ENCODE peak calls at places on chromosomes 6 and 20, in ten cellular contexts. One of them, this sample, is unnamed.

GRCh38 chr20:62918137-62918536 is 8.2 kb downstream of the DIDO1 start:
- DNase-seq in stimulated activated CD8-positive, alpha-beta memory T cell treated with anti-CD3 and anti-CD28 coated beads, Interleukin-12 subunit alpha, Interleukin-12 subunit beta, amount 100 ng/mL, for 4 hours: no peak
- DNase-seq in psoas muscle: no peak
- DNase-seq in left ventricle myocardium superior: no peak
- DNase-seq in cerebellar cortex: no peak
- DNase-seq in CD4-positive, CD25-positive, alpha-beta regulatory T cell: no peak
- DNase-seq in CD8-positive, alpha-beta T cell: no peak
- DNase-seq in WTC11: peak; percentile 5
- DNase-seq in A172: no peak
- DNase-seq in CD4-positive, alpha-beta T cell: no peak
- DNase-seq in this sample: no peak

GRCh38 chr6:142323377-142323776 is 21.6 kb downstream of the ADGRG6 start:
- DNase-seq in stimulated activated CD8-positive, alpha-beta memory T cell treated with anti-CD3 and anti-CD28 coated beads, Interleukin-12 subunit alpha, Interleukin-12 subunit beta, amount 100 ng/mL, for 4 hours: no peak
- DNase-seq in left ventricle myocardium superior: no peak
- DNase-seq in A172: no peak
- DNase-seq in CD4-positive, CD25-positive, alpha-beta regulatory T cell: no peak
- DNase-seq in WTC11: no peak
- DNase-seq in CD8-positive, alpha-beta T cell: no peak
- DNase-seq in psoas muscle: no peak
- DNase-seq in cerebellar cortex: no peak
- DNase-seq in CD4-positive, alpha-beta T cell: no peak
- DNase-seq in this sample: no peak

GRCh38 chr20:50368813-50369224 is 141.4 kb upstream of the PTPN1 start:
- DNase-seq in left ventricle myocardium superior: no peak
- DNase-seq in psoas muscle: no peak
- DNase-seq in CD4-positive, alpha-beta T cell: no peak
- DNase-seq in CD8-positive, alpha-beta T cell: no peak
- DNase-seq in stimulated activated CD8-positive, alpha-beta memory T cell treated with anti-CD3 and anti-CD28 coated beads, Interleukin-12 subunit alpha, Interleukin-12 subunit beta, amount 100 ng/mL, for 4 hours: no peak
- DNase-seq in CD4-positive, CD25-positive, alpha-beta regulatory T cell: no peak
- DNase-seq in A172: peak; percentile 63
- DNase-seq in cerebellar cortex: no peak
- DNase-seq in WTC11: no peak
- DNase-seq in this sample: no peak

GRCh38 chr6:51571168-51571567 is 516.2 kb downstream of the PKHD1 start:
- DNase-seq in cerebellar cortex: no peak
- DNase-seq in CD8-positive, alpha-beta T cell: no peak
- DNase-seq in WTC11: no peak
- DNase-seq in left ventricle myocardium superior: no peak
- DNase-seq in psoas muscle: no peak
- DNase-seq in CD4-positive, CD25-positive, alpha-beta regulatory T cell: no peak
- DNase-seq in stimulated activated CD8-positive, alpha-beta memory T cell treated with anti-CD3 and anti-CD28 coated beads, Interleukin-12 subunit alpha, Interleukin-12 subunit beta, amount 100 ng/mL, for 4 hours: no peak
- DNase-seq in A172: no peak
- DNase-seq in CD4-positive, alpha-beta T cell: no peak
- DNase-seq in this sample: no peak

GRCh38 chr20:61730631-61731362 is 334.9 kb downstream of the TAF4 start:
- DNase-seq in cerebellar cortex: no peak
- DNase-seq in WTC11: no peak
- DNase-seq in left ventricle myocardium superior: no peak
- DNase-seq in CD4-positive, CD25-positive, alpha-beta regulatory T cell: no peak
- DNase-seq in stimulated activated CD8-positive, alpha-beta memory T cell treated with anti-CD3 and anti-CD28 coated beads, Interleukin-12 subunit alpha, Interleukin-12 subunit beta, amount 100 ng/mL, for 4 hours: no peak
- DNase-seq in CD4-positive, alpha-beta T cell: no peak
- DNase-seq in psoas muscle: no peak
- DNase-seq in A172: no peak
- DNase-seq in CD8-positive, alpha-beta T cell: no peak
- DNase-seq in this sample: no peak

GRCh38 chr6:24788031-24788665 is 10.6 kb downstream of the ARMH2 start:
- DNase-seq in cerebellar cortex: no peak
- DNase-seq in stimulated activated CD8-positive, alpha-beta memory T cell treated with anti-CD3 and anti-CD28 coated beads, Interleukin-12 subunit alpha, Interleukin-12 subunit beta, amount 100 ng/mL, for 4 hours: no peak
- DNase-seq in WTC11: no peak
- DNase-seq in CD4-positive, CD25-positive, alpha-beta regulatory T cell: no peak
- DNase-seq in A172: no peak
- DNase-seq in psoas muscle: no peak
- DNase-seq in CD4-positive, alpha-beta T cell: no peak
- DNase-seq in left ventricle myocardium superior: no peak
- DNase-seq in CD8-positive, alpha-beta T cell: no peak
- DNase-seq in this sample: no peak

GRCh38 chr6:44593539-44593944 is 206.0 kb downstream of the CDC5L start:
- DNase-seq in CD4-positive, CD25-positive, alpha-beta regulatory T cell: peak; percentile 24
- DNase-seq in A172: peak; percentile 66
- DNase-seq in stimulated activated CD8-positive, alpha-beta memory T cell treated with anti-CD3 and anti-CD28 coated beads, Interleukin-12 subunit alpha, Interleukin-12 subunit beta, amount 100 ng/mL, for 4 hours: peak; percentile 10
- DNase-seq in WTC11: peak; percentile 81
- DNase-seq in cerebellar cortex: peak; percentile 42
- DNase-seq in CD4-positive, alpha-beta T cell: peak; percentile 15
- DNase-seq in CD8-positive, alpha-beta T cell: peak; percentile 25
- DNase-seq in psoas muscle: no peak
- DNase-seq in left ventricle myocardium superior: no peak
- DNase-seq in this sample: peak; percentile 25

GRCh38 chr6:102841055-102841454 is 1447.5 kb downstream of the GRIK2 start:
- DNase-seq in CD4-positive, CD25-positive, alpha-beta regulatory T cell: no peak
- DNase-seq in CD4-positive, alpha-beta T cell: no peak
- DNase-seq in left ventricle myocardium superior: no peak
- DNase-seq in stimulated activated CD8-positive, alpha-beta memory T cell treated with anti-CD3 and anti-CD28 coated beads, Interleukin-12 subunit alpha, Interleukin-12 subunit beta, amount 100 ng/mL, for 4 hours: no peak
- DNase-seq in CD8-positive, alpha-beta T cell: no peak
- DNase-seq in cerebellar cortex: no peak
- DNase-seq in A172: no peak
- DNase-seq in psoas muscle: no peak
- DNase-seq in WTC11: no peak
- DNase-seq in this sample: peak; percentile 91

GRCh38 chr6:33418690-33419291 is 884 bp upstream of the CUTA start:
- DNase-seq in CD8-positive, alpha-beta T cell: no peak
- DNase-seq in stimulated activated CD8-positive, alpha-beta memory T cell treated with anti-CD3 and anti-CD28 coated beads, Interleukin-12 subunit alpha, Interleukin-12 subunit beta, amount 100 ng/mL, for 4 hours: no peak
- DNase-seq in WTC11: no peak
- DNase-seq in CD4-positive, alpha-beta T cell: no peak
- DNase-seq in cerebellar cortex: peak; percentile 90
- DNase-seq in A172: no peak
- DNase-seq in left ventricle myocardium superior: no peak
- DNase-seq in CD4-positive, CD25-positive, alpha-beta regulatory T cell: peak; percentile 71
- DNase-seq in psoas muscle: no peak
- DNase-seq in this sample: no peak

GRCh38 chr20:6045566-6045965 is 8.3 kb downstream of the LRRN4 start:
- DNase-seq in stimulated activated CD8-positive, alpha-beta memory T cell treated with anti-CD3 and anti-CD28 coated beads, Interleukin-12 subunit alpha, Interleukin-12 subunit beta, amount 100 ng/mL, for 4 hours: no peak
- DNase-seq in psoas muscle: no peak
- DNase-seq in A172: no peak
- DNase-seq in CD8-positive, alpha-beta T cell: no peak
- DNase-seq in WTC11: no peak
- DNase-seq in CD4-positive, alpha-beta T cell: no peak
- DNase-seq in left ventricle myocardium superior: no peak
- DNase-seq in cerebellar cortex: no peak
- DNase-seq in CD4-positive, CD25-positive, alpha-beta regulatory T cell: no peak
- DNase-seq in this sample: no peak

GRCh38 chr20:34180460-34181108 is 60.6 kb upstream of the ASIP start:
- DNase-seq in psoas muscle: no peak
- DNase-seq in CD8-positive, alpha-beta T cell: no peak
- DNase-seq in WTC11: no peak
- DNase-seq in CD4-positive, alpha-beta T cell: no peak
- DNase-seq in left ventricle myocardium superior: no peak
- DNase-seq in stimulated activated CD8-positive, alpha-beta memory T cell treated with anti-CD3 and anti-CD28 coated beads, Interleukin-12 subunit alpha, Interleukin-12 subunit beta, amount 100 ng/mL, for 4 hours: no peak
- DNase-seq in cerebellar cortex: no peak
- DNase-seq in CD4-positive, CD25-positive, alpha-beta regulatory T cell: no peak
- DNase-seq in A172: no peak
- DNase-seq in this sample: no peak

GRCh38 chr6:92352130-92352529 is 1067.2 kb downstream of the EPHA7 start:
- DNase-seq in psoas muscle: no peak
- DNase-seq in WTC11: no peak
- DNase-seq in left ventricle myocardium superior: no peak
- DNase-seq in CD8-positive, alpha-beta T cell: no peak
- DNase-seq in stimulated activated CD8-positive, alpha-beta memory T cell treated with anti-CD3 and anti-CD28 coated beads, Interleukin-12 subunit alpha, Interleukin-12 subunit beta, amount 100 ng/mL, for 4 hours: no peak
- DNase-seq in CD4-positive, alpha-beta T cell: no peak
- DNase-seq in CD4-positive, CD25-positive, alpha-beta regulatory T cell: no peak
- DNase-seq in cerebellar cortex: no peak
- DNase-seq in A172: no peak
- DNase-seq in this sample: no peak

GRCh38 chr20:7094438-7094997 is 327.0 kb downstream of the BMP2 start:
- DNase-seq in CD4-positive, CD25-positive, alpha-beta regulatory T cell: no peak
- DNase-seq in stimulated activated CD8-positive, alpha-beta memory T cell treated with anti-CD3 and anti-CD28 coated beads, Interleukin-12 subunit alpha, Interleukin-12 subunit beta, amount 100 ng/mL, for 4 hours: no peak
- DNase-seq in CD8-positive, alpha-beta T cell: no peak
- DNase-seq in A172: no peak
- DNase-seq in cerebellar cortex: no peak
- DNase-seq in left ventricle myocardium superior: no peak
- DNase-seq in CD4-positive, alpha-beta T cell: no peak
- DNase-seq in psoas muscle: no peak
- DNase-seq in WTC11: peak; percentile 64
- DNase-seq in this sample: no peak

GRCh38 chr20:33781133-33781532 is 30.0 kb upstream of the CHMP4B start:
- DNase-seq in psoas muscle: no peak
- DNase-seq in CD8-positive, alpha-beta T cell: no peak
- DNase-seq in cerebellar cortex: no peak
- DNase-seq in WTC11: no peak
- DNase-seq in stimulated activated CD8-positive, alpha-beta memory T cell treated with anti-CD3 and anti-CD28 coated beads, Interleukin-12 subunit alpha, Interleukin-12 subunit beta, amount 100 ng/mL, for 4 hours: no peak
- DNase-seq in left ventricle myocardium superior: no peak
- DNase-seq in CD4-positive, CD25-positive, alpha-beta regulatory T cell: no peak
- DNase-seq in CD4-positive, alpha-beta T cell: no peak
- DNase-seq in A172: no peak
- DNase-seq in this sample: no peak

GRCh38 chr6:74197310-74197709 is 501.3 kb downstream of the CD109 start:
- DNase-seq in cerebellar cortex: no peak
- DNase-seq in psoas muscle: no peak
- DNase-seq in WTC11: no peak
- DNase-seq in stimulated activated CD8-positive, alpha-beta memory T cell treated with anti-CD3 and anti-CD28 coated beads, Interleukin-12 subunit alpha, Interleukin-12 subunit beta, amount 100 ng/mL, for 4 hours: no peak
- DNase-seq in left ventricle myocardium superior: no peak
- DNase-seq in CD4-positive, alpha-beta T cell: no peak
- DNase-seq in CD8-positive, alpha-beta T cell: no peak
- DNase-seq in A172: no peak
- DNase-seq in CD4-positive, CD25-positive, alpha-beta regulatory T cell: no peak
- DNase-seq in this sample: no peak

GRCh38 chr6:94027374-94027773 is 608.0 kb upstream of the EPHA7 start:
- DNase-seq in CD4-positive, alpha-beta T cell: no peak
- DNase-seq in CD8-positive, alpha-beta T cell: no peak
- DNase-seq in psoas muscle: no peak
- DNase-seq in A172: no peak
- DNase-seq in WTC11: no peak
- DNase-seq in cerebellar cortex: no peak
- DNase-seq in stimulated activated CD8-positive, alpha-beta memory T cell treated with anti-CD3 and anti-CD28 coated beads, Interleukin-12 subunit alpha, Interleukin-12 subunit beta, amount 100 ng/mL, for 4 hours: no peak
- DNase-seq in CD4-positive, CD25-positive, alpha-beta regulatory T cell: no peak
- DNase-seq in left ventricle myocardium superior: no peak
- DNase-seq in this sample: no peak

GRCh38 chr6:11536795-11537194 is 754 bp upstream of the TMEM170B start:
- DNase-seq in CD8-positive, alpha-beta T cell: no peak
- DNase-seq in psoas muscle: no peak
- DNase-seq in CD4-positive, CD25-positive, alpha-beta regulatory T cell: no peak
- DNase-seq in WTC11: peak; percentile 44
- DNase-seq in cerebellar cortex: peak; percentile 60
- DNase-seq in left ventricle myocardium superior: no peak
- DNase-seq in CD4-positive, alpha-beta T cell: no peak
- DNase-seq in stimulated activated CD8-positive, alpha-beta memory T cell treated with anti-CD3 and anti-CD28 coated beads, Interleukin-12 subunit alpha, Interleukin-12 subunit beta, amount 100 ng/mL, for 4 hours: no peak
- DNase-seq in A172: no peak
- DNase-seq in this sample: no peak

GRCh38 chr20:45905505-45906079 is 6.4 kb downstream of the PLTP start:
- DNase-seq in WTC11: no peak
- DNase-seq in CD4-positive, CD25-positive, alpha-beta regulatory T cell: no peak
- DNase-seq in CD8-positive, alpha-beta T cell: no peak
- DNase-seq in A172: peak; percentile 93
- DNase-seq in cerebellar cortex: no peak
- DNase-seq in left ventricle myocardium superior: no peak
- DNase-seq in psoas muscle: no peak
- DNase-seq in CD4-positive, alpha-beta T cell: no peak
- DNase-seq in stimulated activated CD8-positive, alpha-beta memory T cell treated with anti-CD3 and anti-CD28 coated beads, Interleukin-12 subunit alpha, Interleukin-12 subunit beta, amount 100 ng/mL, for 4 hours: no peak
- DNase-seq in this sample: no peak

GRCh38 chr6:168280020-168280898 is 39.3 kb downstream of the DACT2 start:
- DNase-seq in WTC11: no peak
- DNase-seq in left ventricle myocardium superior: no peak
- DNase-seq in CD4-positive, CD25-positive, alpha-beta regulatory T cell: no peak
- DNase-seq in CD8-positive, alpha-beta T cell: no peak
- DNase-seq in cerebellar cortex: no peak
- DNase-seq in psoas muscle: no peak
- DNase-seq in CD4-positive, alpha-beta T cell: no peak
- DNase-seq in stimulated activated CD8-positive, alpha-beta memory T cell treated with anti-CD3 and anti-CD28 coated beads, Interleukin-12 subunit alpha, Interleukin-12 subunit beta, amount 100 ng/mL, for 4 hours: no peak
- DNase-seq in A172: no peak
- DNase-seq in this sample: no peak

GRCh38 chr6:119348308-119349040 is 1.1 kb downstream of the MAN1A1 start:
- DNase-seq in cerebellar cortex: no peak
- DNase-seq in CD8-positive, alpha-beta T cell: no peak
- DNase-seq in left ventricle myocardium superior: peak; percentile 44
- DNase-seq in CD4-positive, alpha-beta T cell: peak; percentile 4
- DNase-seq in A172: no peak
- DNase-seq in stimulated activated CD8-positive, alpha-beta memory T cell treated with anti-CD3 and anti-CD28 coated beads, Interleukin-12 subunit alpha, Interleukin-12 subunit beta, amount 100 ng/mL, for 4 hours: peak; percentile 15
- DNase-seq in CD4-positive, CD25-positive, alpha-beta regulatory T cell: peak; percentile 29
- DNase-seq in WTC11: peak; percentile 46
- DNase-seq in psoas muscle: peak; percentile 23
- DNase-seq in this sample: no peak

GRCh38 chr20:19478320-19478719 is 265.9 kb downstream of the SLC24A3 start:
- DNase-seq in left ventricle myocardium superior: no peak
- DNase-seq in CD8-positive, alpha-beta T cell: no peak
- DNase-seq in WTC11: no peak
- DNase-seq in cerebellar cortex: no peak
- DNase-seq in CD4-positive, CD25-positive, alpha-beta regulatory T cell: no peak
- DNase-seq in CD4-positive, alpha-beta T cell: no peak
- DNase-seq in stimulated activated CD8-positive, alpha-beta memory T cell treated with anti-CD3 and anti-CD28 coated beads, Interleukin-12 subunit alpha, Interleukin-12 subunit beta, amount 100 ng/mL, for 4 hours: no peak
- DNase-seq in A172: no peak
- DNase-seq in psoas muscle: no peak
- DNase-seq in this sample: no peak

GRCh38 chr6:35723587-35723986 is 13.2 kb upstream of the ARMC12 start:
- DNase-seq in CD4-positive, CD25-positive, alpha-beta regulatory T cell: no peak
- DNase-seq in left ventricle myocardium superior: no peak
- DNase-seq in psoas muscle: no peak
- DNase-seq in CD4-positive, alpha-beta T cell: no peak
- DNase-seq in stimulated activated CD8-positive, alpha-beta memory T cell treated with anti-CD3 and anti-CD28 coated beads, Interleukin-12 subunit alpha, Interleukin-12 subunit beta, amount 100 ng/mL, for 4 hours: no peak
- DNase-seq in WTC11: no peak
- DNase-seq in cerebellar cortex: no peak
- DNase-seq in A172: no peak
- DNase-seq in CD8-positive, alpha-beta T cell: no peak
- DNase-seq in this sample: no peak

GRCh38 chr6:56555438-56555872 is 87.2 kb downstream of the DST start:
- DNase-seq in left ventricle myocardium superior: peak; percentile 30
- DNase-seq in stimulated activated CD8-positive, alpha-beta memory T cell treated with anti-CD3 and anti-CD28 coated beads, Interleukin-12 subunit alpha, Interleukin-12 subunit beta, amount 100 ng/mL, for 4 hours: no peak
- DNase-seq in WTC11: no peak
- DNase-seq in CD4-positive, CD25-positive, alpha-beta regulatory T cell: no peak
- DNase-seq in CD4-positive, alpha-beta T cell: no peak
- DNase-seq in cerebellar cortex: peak; percentile 43
- DNase-seq in A172: no peak
- DNase-seq in CD8-positive, alpha-beta T cell: no peak
- DNase-seq in psoas muscle: no peak
- DNase-seq in this sample: no peak

GRCh38 chr6:167824591-167825041 is 2.1 kb upstream of the AFDN start:
- DNase-seq in CD4-positive, alpha-beta T cell: no peak
- DNase-seq in WTC11: no peak
- DNase-seq in CD8-positive, alpha-beta T cell: no peak
- DNase-seq in stimulated activated CD8-positive, alpha-beta memory T cell treated with anti-CD3 and anti-CD28 coated beads, Interleukin-12 subunit alpha, Interleukin-12 subunit beta, amount 100 ng/mL, for 4 hours: no peak
- DNase-seq in A172: no peak
- DNase-seq in psoas muscle: no peak
- DNase-seq in left ventricle myocardium superior: no peak
- DNase-seq in CD4-positive, CD25-positive, alpha-beta regulatory T cell: no peak
- DNase-seq in cerebellar cortex: peak; percentile 59
- DNase-seq in this sample: no peak

GRCh38 chr6:22972771-22973170 is 403.4 kb downstream of the HDGFL1 start:
- DNase-seq in WTC11: no peak
- DNase-seq in cerebellar cortex: no peak
- DNase-seq in A172: no peak
- DNase-seq in left ventricle myocardium superior: no peak
- DNase-seq in CD4-positive, alpha-beta T cell: no peak
- DNase-seq in CD4-positive, CD25-positive, alpha-beta regulatory T cell: no peak
- DNase-seq in stimulated activated CD8-positive, alpha-beta memory T cell treated with anti-CD3 and anti-CD28 coated beads, Interleukin-12 subunit alpha, Interleukin-12 subunit beta, amount 100 ng/mL, for 4 hours: no peak
- DNase-seq in CD8-positive, alpha-beta T cell: no peak
- DNase-seq in psoas muscle: no peak
- DNase-seq in this sample: no peak